ENCODE peak calls at places on chromosomes 2 and 18, in ten cellular contexts. S is AG09309; P is GM06990; I is cardiac muscle cell; T is choroid plexus epithelial cell; V is NB4; F is cardiac fibroblast; B is MM.1S; E is CD8-positive, alpha-beta T cell; A is tibial artery. Y is an unnamed sample.

GRCh38 chr2:226048625-226049024 is 649.1 kb downstream of the NYAP2 start:
- DNase-seq in S (peak), P (no peak), I (peak), T (peak), V (no peak), F (peak), B (no peak), E (no peak), A (no peak), Y (peak)

GRCh38 chr18:57243624-57244179 is 96.8 kb downstream of the BOD1L2 start:
- DNase-seq in S (no peak), P (no peak), I (no peak), T (no peak), V (no peak), F (no peak), B (no peak), E (no peak), A (no peak), Y (no peak)

GRCh38 chr18:26909599-26910290 is 44.2 kb upstream of the AQP4 start:
- DNase-seq in S (no peak), P (no peak), I (no peak), T (no peak), V (no peak), F (no peak), B (no peak), E (no peak), A (no peak), Y (no peak)

GRCh38 chr2:210663574-210663973 is 107.2 kb downstream of the CPS1 start:
- DNase-seq in S (peak), P (no peak), I (peak), T (peak), V (peak), F (peak), B (peak), E (no peak), A (no peak), Y (peak)

GRCh38 chr18:58334061-58334460 is 290.0 kb downstream of the NEDD4L start:
- DNase-seq in S (no peak), P (no peak), I (no peak), T (no peak), V (no peak), F (no peak), B (no peak), E (no peak), A (no peak), Y (no peak)

GRCh38 chr2:159516241-159516758 is 100.0 kb downstream of the BAZ2B start:
- DNase-seq in S (no peak), P (peak), I (peak), T (peak), V (peak), F (peak), B (peak), E (peak), A (no peak), Y (peak)

GRCh38 chr2:47173986-47174730 is 19.1 kb upstream of the STPG4 start:
- DNase-seq in S (no peak), P (no peak), I (no peak), T (no peak), V (no peak), F (no peak), B (peak), E (no peak), A (no peak), Y (no peak)

GRCh38 chr2:211328126-211328525 is 771.7 kb downstream of the CPS1 start:
- DNase-seq in S (no peak), P (no peak), I (no peak), T (no peak), V (no peak), F (no peak), B (no peak), E (no peak), A (no peak), Y (peak)

GRCh38 chr2:234496442-234496834 is 443 bp downstream of the ARL4C start:
- DNase-seq in S (no peak), P (no peak), I (no peak), T (peak), V (no peak), F (no peak), B (peak), E (peak), A (no peak), Y (peak)

GRCh38 chr18:75475228-75475627 is 47.7 kb upstream of the SMIM21 start:
- DNase-seq in S (peak), P (no peak), I (no peak), T (peak), V (no peak), F (peak), B (no peak), E (no peak), A (no peak), Y (peak)

GRCh38 chr2:239188536-239188935 is 212.3 kb downstream of the HDAC4 start:
- DNase-seq in S (no peak), P (no peak), I (no peak), T (no peak), V (no peak), F (no peak), B (no peak), E (no peak), A (peak), Y (no peak)

GRCh38 chr2:17470855-17471641 is 47.2 kb downstream of the RAD51AP2 start:
- DNase-seq in S (peak), P (peak), I (peak), T (peak), V (peak), F (peak), B (peak), E (no peak), A (no peak), Y (peak)

GRCh38 chr2:75609937-75610508 is 36.6 kb upstream of the MRPL19 start:
- DNase-seq in S (no peak), P (no peak), I (no peak), T (peak), V (no peak), F (no peak), B (no peak), E (no peak), A (no peak), Y (no peak)

GRCh38 chr2:239028253-239028619 is 180.4 kb downstream of the TWIST2 start:
- DNase-seq in S (no peak), P (no peak), I (no peak), T (no peak), V (no peak), F (no peak), B (no peak), E (no peak), A (no peak), Y (no peak)

DNA sequence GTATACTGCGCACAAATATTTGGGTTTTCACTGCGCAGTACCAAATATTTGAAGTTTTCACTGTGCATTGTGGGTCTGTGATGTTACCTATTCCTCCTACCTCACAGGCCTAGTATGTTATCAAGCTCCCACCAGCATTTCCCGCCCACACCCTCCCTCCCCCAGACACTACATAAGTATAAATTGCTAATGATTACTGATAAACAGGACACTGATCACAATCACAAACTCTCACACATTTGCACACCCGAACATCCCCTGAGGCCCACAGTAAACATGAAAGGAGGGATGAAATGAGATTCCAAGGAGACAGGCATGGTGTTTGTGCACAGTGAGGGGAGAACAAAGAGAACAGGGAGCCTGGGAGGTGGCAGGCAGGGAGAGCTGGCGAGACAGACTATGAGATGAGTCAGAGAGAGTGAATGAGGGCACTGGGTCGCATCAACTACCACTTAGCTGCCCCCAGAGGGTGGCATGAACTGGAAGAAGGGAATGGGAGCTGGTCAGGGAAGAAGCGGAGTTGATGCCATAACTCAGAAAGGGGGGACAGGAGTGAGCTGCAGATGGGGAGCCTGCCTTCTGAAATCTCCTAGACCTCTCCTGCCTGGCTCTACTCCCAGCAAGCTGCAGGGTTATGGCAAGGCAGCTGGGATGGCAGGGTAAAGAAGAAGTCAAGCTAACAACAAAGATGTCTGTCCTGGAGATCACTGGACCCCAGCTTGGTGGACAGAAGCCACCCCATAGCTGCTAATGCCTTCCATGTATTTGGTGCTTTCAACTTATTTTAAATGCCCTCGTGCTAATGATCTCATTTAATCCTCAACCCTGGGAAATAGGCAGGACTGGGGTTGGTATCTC is 5.2 kb downstream of the KIF3C start:
- DNase-seq in S (no peak), P (no peak), I (no peak), T (peak), V (no peak), F (peak), B (no peak), E (no peak), A (no peak), Y (peak)
- H3K4me3 ChIP-seq in S (no peak), P (no peak), I (no peak), T (no peak), V (no peak), F (no peak), B (no peak), E (no peak), A (no peak), Y (no peak)

DNA sequence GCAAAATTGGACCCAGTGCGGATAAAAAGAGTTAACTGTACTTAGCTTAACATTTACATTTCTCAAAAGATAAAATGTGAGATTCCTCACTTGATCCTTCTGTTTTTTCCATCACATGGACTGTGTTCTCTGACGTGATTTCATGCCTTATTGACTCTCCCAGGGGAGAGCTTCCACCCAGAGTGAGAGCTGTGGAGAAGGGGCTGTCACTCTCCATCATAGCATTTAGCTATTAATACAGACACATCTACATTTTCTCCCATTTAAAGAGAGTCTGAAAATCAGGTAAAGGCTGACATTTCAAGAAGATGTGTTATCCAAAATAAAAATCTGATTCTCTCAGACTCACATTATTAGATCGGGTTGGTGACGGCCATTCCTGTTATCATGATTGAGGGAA is 493.8 kb downstream of the FBXO15 start:
- DNase-seq in S (no peak), P (no peak), I (no peak), T (no peak), V (no peak), F (no peak), B (no peak), E (no peak), A (no peak), Y (no peak)
- TF ChIP-seq CTCF in S (no peak), P (no peak), I (no peak), T (no peak), V (no peak), F (no peak), B (no peak), E (no peak), A (no peak), Y (no peak)

GRCh38 chr2:26184555-26185303 is 11.8 kb downstream of the GAREM2 start:
- DNase-seq in S (peak), P (peak), I (peak), T (peak), V (peak), F (peak), B (peak), E (peak), A (peak), Y (peak)

GRCh38 chr2:26185304-26185928 is 12.5 kb downstream of the GAREM2 start:
- DNase-seq in S (no peak), P (no peak), I (no peak), T (no peak), V (peak), F (peak), B (no peak), E (no peak), A (no peak), Y (no peak)

GRCh38 chr2:26182441-26182840 is 9.6 kb downstream of the GAREM2 start:
- DNase-seq in S (no peak), P (no peak), I (no peak), T (no peak), V (no peak), F (no peak), B (no peak), E (no peak), A (no peak), Y (no peak)

GRCh38 chr2:26182887-26183630 is 10.2 kb downstream of the GAREM2 start:
- DNase-seq in S (no peak), P (no peak), I (no peak), T (no peak), V (no peak), F (no peak), B (no peak), E (no peak), A (no peak), Y (no peak)

DNA sequence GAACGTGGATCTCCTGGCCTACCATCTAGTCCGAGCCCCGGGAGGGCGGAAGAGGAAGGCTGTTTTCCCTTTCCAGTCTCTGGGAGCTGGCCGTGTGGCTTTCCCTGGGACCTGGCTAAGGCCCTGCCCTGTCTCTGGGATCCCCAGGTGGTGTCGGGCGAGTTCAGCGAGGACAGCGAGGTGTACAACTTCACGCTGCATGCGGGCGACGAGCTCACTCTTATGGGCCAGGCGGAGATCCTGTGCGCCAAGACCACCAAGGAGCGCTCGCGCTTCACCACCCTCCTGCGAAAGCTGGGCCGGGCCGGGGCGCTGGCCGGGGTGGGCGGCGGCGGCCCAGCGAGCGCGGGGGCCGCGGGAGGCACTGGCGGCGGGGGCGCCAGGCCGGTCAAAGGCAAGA is 11.2 kb downstream of the GAREM2 start:
- DNase-seq in S (no peak), P (no peak), I (no peak), T (no peak), V (no peak), F (no peak), B (no peak), E (no peak), A (no peak), Y (no peak)
- H3K4me3 ChIP-seq in S (no peak), P (no peak), I (no peak), T (peak), V (no peak), F (peak), B (peak), E (peak), A (peak), Y (peak)

GRCh38 chr18:40935423-40935822 is 1019.6 kb upstream of the PIK3C3 start:
- DNase-seq in S (no peak), P (no peak), I (peak), T (peak), V (peak), F (peak), B (peak), E (no peak), A (no peak), Y (peak)
- TF ChIP-seq CTCF in S (peak), P (peak), I (peak), T (peak), V (peak), F (peak), B (peak), E (no peak), A (peak), Y (peak)

DNA sequence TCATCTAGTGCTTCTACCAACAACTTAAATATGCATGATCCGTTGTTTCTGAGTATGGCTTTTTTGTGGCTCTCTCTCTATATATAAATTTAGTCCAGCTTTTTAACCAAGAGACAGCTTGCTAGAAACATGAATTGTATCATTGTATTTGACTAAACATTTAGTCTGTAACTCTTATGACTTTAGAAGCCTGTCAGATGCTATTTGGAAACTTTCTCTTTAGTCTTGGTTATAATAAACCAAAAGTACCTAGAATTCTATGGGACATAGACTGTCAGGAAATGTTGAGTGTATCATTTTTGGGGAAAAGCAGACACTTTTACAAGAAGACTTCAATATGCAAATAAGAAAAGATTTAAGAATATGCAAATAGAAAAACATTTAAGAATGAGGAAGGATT is 161.4 kb downstream of the ZEB2 start:
- DNase-seq in S (no peak), P (no peak), I (no peak), T (no peak), V (no peak), F (no peak), B (no peak), E (no peak), A (no peak), Y (no peak)
- H3K4me3 ChIP-seq in S (no peak), P (no peak), I (no peak), T (no peak), V (no peak), F (no peak), B (no peak), E (no peak), A (no peak), Y (no peak)

GRCh38 chr2:232053777-232054176 is 92.3 kb downstream of the DIS3L2 start:
- DNase-seq in S (no peak), P (no peak), I (no peak), T (no peak), V (no peak), F (no peak), B (no peak), E (no peak), A (no peak), Y (no peak)

GRCh38 chr2:232043966-232044365 is 82.5 kb downstream of the DIS3L2 start:
- DNase-seq in S (no peak), P (no peak), I (no peak), T (no peak), V (no peak), F (no peak), B (no peak), E (no peak), A (no peak), Y (no peak)

DNA sequence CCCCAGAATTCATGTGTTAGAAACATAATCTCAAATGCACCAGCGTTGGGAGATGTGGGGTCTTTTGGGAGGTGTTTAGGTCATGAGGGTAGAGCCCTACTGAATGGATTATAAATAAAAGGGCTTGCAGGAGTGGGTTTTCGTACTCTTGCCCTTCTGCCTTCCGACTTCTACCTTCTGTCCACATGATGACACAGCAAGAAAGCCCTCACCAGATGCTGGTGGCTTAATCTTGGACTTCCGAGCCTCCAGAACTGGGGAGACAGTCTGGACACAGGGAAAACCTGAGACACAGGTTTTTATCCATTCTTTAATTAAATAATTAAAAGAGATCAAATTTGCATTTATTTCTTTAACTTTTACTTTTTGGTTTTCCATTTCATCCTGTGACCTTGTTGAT is 87.8 kb downstream of the DIS3L2 start:
- DNase-seq in S (no peak), P (no peak), I (no peak), T (no peak), V (no peak), F (no peak), B (no peak), E (no peak), A (no peak), Y (no peak)
- TF ChIP-seq CTCF in S (no peak), P (no peak), I (no peak), T (no peak), V (no peak), F (no peak), B (no peak), E (no peak), A (no peak), Y (no peak)

GRCh38 chr2:197310940-197311485 is 433 bp upstream of the ANKRD44 start:
- DNase-seq in S (no peak), P (no peak), I (no peak), T (no peak), V (no peak), F (no peak), B (no peak), E (no peak), A (no peak), Y (no peak)

GRCh38 chr2:197309369-197310231 is 980 bp downstream of the ANKRD44 start:
- DNase-seq in S (no peak), P (peak), I (peak), T (no peak), V (peak), F (peak), B (peak), E (peak), A (peak), Y (no peak)

GRCh38 chr2:197310271-197310939 is at the start of gene ANKRD44:
- DNase-seq in S (peak), P (peak), I (peak), T (peak), V (peak), F (peak), B (peak), E (peak), A (peak), Y (peak)

GRCh38 chr2:197312186-197312585 is 1.6 kb upstream of the ANKRD44 start:
- DNase-seq in S (no peak), P (no peak), I (no peak), T (no peak), V (no peak), F (peak), B (no peak), E (no peak), A (no peak), Y (no peak)

GRCh38 chr2:197311521-197312033 is 997 bp upstream of the ANKRD44 start:
- DNase-seq in S (no peak), P (no peak), I (no peak), T (peak), V (peak), F (peak), B (no peak), E (no peak), A (no peak), Y (peak)
- H3K4me3 ChIP-seq in S (no peak), P (peak), I (no peak), T (no peak), V (peak), F (no peak), B (peak), E (peak), A (peak), Y (no peak)

Y was measured in epithelial cell of esophagus.